ENCODE peak calls at places on chromosomes 12 and 14, in seven cellular contexts. One of them, this sample, is unnamed.

GRCh38 chr14:30728471-30728870 is 106.4 kb downstream of the SCFD1 start:
- DNase-seq in DMS53: no peak
- DNase-seq in neural crest cell: no peak
- DNase-seq in HEK293T: no peak
- DNase-seq in gastrocnemius medialis: no peak
- DNase-seq in ecto neural progenitor cell: no peak
- DNase-seq in brain microvascular endothelial cell: no peak
- DNase-seq in this sample: no peak

GRCh38 chr12:109640961-109641360 is 67.4 kb downstream of the MVK start:
- DNase-seq in brain microvascular endothelial cell: no peak
- DNase-seq in ecto neural progenitor cell: no peak
- DNase-seq in neural crest cell: no peak
- DNase-seq in HEK293T: no peak
- DNase-seq in gastrocnemius medialis: no peak
- DNase-seq in DMS53: no peak
- DNase-seq in this sample: no peak

GRCh38 chr14:101789222-101789621 is 27.7 kb downstream of the PPP2R5C start:
- DNase-seq in HEK293T: no peak
- DNase-seq in neural crest cell: no peak
- DNase-seq in DMS53: no peak
- DNase-seq in gastrocnemius medialis: no peak
- DNase-seq in ecto neural progenitor cell: no peak
- DNase-seq in brain microvascular endothelial cell: no peak
- DNase-seq in this sample: no peak

GRCh38 chr12:52740591-52740990 is 36.6 kb downstream of the KRT76 start:
- DNase-seq in gastrocnemius medialis: no peak
- DNase-seq in ecto neural progenitor cell: no peak
- DNase-seq in DMS53: no peak
- DNase-seq in HEK293T: no peak
- DNase-seq in brain microvascular endothelial cell: no peak
- DNase-seq in neural crest cell: no peak
- DNase-seq in this sample: no peak

GRCh38 chr14:99274346-99275221 is 2.6 kb upstream of the BCL11B start:
- DNase-seq in brain microvascular endothelial cell: peak
- DNase-seq in ecto neural progenitor cell: peak
- DNase-seq in HEK293T: peak
- DNase-seq in DMS53: peak
- DNase-seq in gastrocnemius medialis: no peak
- DNase-seq in neural crest cell: peak
- DNase-seq in this sample: peak

GRCh38 chr12:87801860-87802720 is 227.1 kb downstream of the C12orf50 start:
- DNase-seq in neural crest cell: no peak
- DNase-seq in ecto neural progenitor cell: no peak
- DNase-seq in DMS53: peak
- DNase-seq in gastrocnemius medialis: no peak
- DNase-seq in HEK293T: no peak
- DNase-seq in brain microvascular endothelial cell: no peak
- DNase-seq in this sample: no peak

GRCh38 chr14:76773188-76773885 is 12.1 kb downstream of the VASH1 start:
- DNase-seq in HEK293T: no peak
- DNase-seq in ecto neural progenitor cell: peak
- DNase-seq in DMS53: peak
- DNase-seq in gastrocnemius medialis: peak
- DNase-seq in brain microvascular endothelial cell: peak
- DNase-seq in neural crest cell: no peak
- DNase-seq in this sample: no peak

GRCh38 chr12:80422549-80422948 is 21.5 kb upstream of the PTPRQ start:
- DNase-seq in gastrocnemius medialis: no peak
- DNase-seq in HEK293T: no peak
- DNase-seq in neural crest cell: no peak
- DNase-seq in DMS53: no peak
- DNase-seq in ecto neural progenitor cell: no peak
- DNase-seq in brain microvascular endothelial cell: no peak
- DNase-seq in this sample: no peak

GRCh38 chr14:36618641-36619040 is 36.2 kb upstream of the NKX2-8 start:
- DNase-seq in ecto neural progenitor cell: no peak
- DNase-seq in brain microvascular endothelial cell: no peak
- DNase-seq in neural crest cell: no peak
- DNase-seq in gastrocnemius medialis: no peak
- DNase-seq in HEK293T: no peak
- DNase-seq in DMS53: no peak
- DNase-seq in this sample: no peak

GRCh38 chr12:76608070-76608469 is 48.5 kb upstream of the OSBPL8 start:
- DNase-seq in HEK293T: no peak
- DNase-seq in brain microvascular endothelial cell: no peak
- DNase-seq in DMS53: no peak
- DNase-seq in neural crest cell: no peak
- DNase-seq in ecto neural progenitor cell: no peak
- DNase-seq in gastrocnemius medialis: no peak
- DNase-seq in this sample: no peak

GRCh38 chr12:72098622-72099021 is 160.0 kb downstream of the TPH2 start:
- DNase-seq in HEK293T: no peak
- DNase-seq in ecto neural progenitor cell: no peak
- DNase-seq in gastrocnemius medialis: no peak
- DNase-seq in brain microvascular endothelial cell: no peak
- DNase-seq in neural crest cell: no peak
- DNase-seq in DMS53: no peak
- DNase-seq in this sample: no peak

GRCh38 chr12:122184522-122184921 is 1.6 kb downstream of the LRRC43 start:
- DNase-seq in DMS53: no peak
- DNase-seq in neural crest cell: no peak
- DNase-seq in gastrocnemius medialis: no peak
- DNase-seq in HEK293T: no peak
- DNase-seq in ecto neural progenitor cell: no peak
- DNase-seq in brain microvascular endothelial cell: no peak
- DNase-seq in this sample: no peak

GRCh38 chr14:67583711-67584644 is 16.1 kb downstream of the PIGH start:
- DNase-seq in neural crest cell: peak
- DNase-seq in HEK293T: peak
- DNase-seq in ecto neural progenitor cell: no peak
- DNase-seq in DMS53: peak
- DNase-seq in brain microvascular endothelial cell: peak
- DNase-seq in gastrocnemius medialis: no peak
- DNase-seq in this sample: peak

GRCh38 chr12:6363330-6364036 is 11.9 kb downstream of the SCNN1A start:
- DNase-seq in ecto neural progenitor cell: peak
- DNase-seq in DMS53: peak
- DNase-seq in brain microvascular endothelial cell: no peak
- DNase-seq in HEK293T: peak
- DNase-seq in neural crest cell: no peak
- DNase-seq in gastrocnemius medialis: peak
- DNase-seq in this sample: peak

GRCh38 chr12:124453419-124454351 is 113.7 kb downstream of the NCOR2 start:
- DNase-seq in DMS53: peak
- DNase-seq in gastrocnemius medialis: peak
- DNase-seq in ecto neural progenitor cell: no peak
- DNase-seq in neural crest cell: no peak
- DNase-seq in brain microvascular endothelial cell: peak
- DNase-seq in HEK293T: no peak
- DNase-seq in this sample: peak

GRCh38 chr14:78220273-78220672 is 50.1 kb downstream of the NRXN3 start:
- DNase-seq in HEK293T: no peak
- DNase-seq in ecto neural progenitor cell: no peak
- DNase-seq in neural crest cell: no peak
- DNase-seq in brain microvascular endothelial cell: no peak
- DNase-seq in DMS53: no peak
- DNase-seq in gastrocnemius medialis: no peak
- DNase-seq in this sample: no peak

GRCh38 chr14:25836647-25837046 is 761.2 kb downstream of the NOVA1 start:
- DNase-seq in HEK293T: no peak
- DNase-seq in DMS53: no peak
- DNase-seq in brain microvascular endothelial cell: no peak
- DNase-seq in neural crest cell: no peak
- DNase-seq in gastrocnemius medialis: no peak
- DNase-seq in ecto neural progenitor cell: no peak
- DNase-seq in this sample: no peak